ENCODE peak calls at places on chromosomes 1 and 21, in eight cellular contexts. P, X, S, V, W, K, A and T are unnamed samples.

GRCh38 chr1:156510709-156511108 is 10.1 kb upstream of the MEF2D start:
- DNase-seq in W (no peak), S (peak; percentile 85), P (peak; percentile 88), A (peak; percentile 58), V (no peak), K (peak; percentile 80), X (no peak), T (peak; percentile 87)

GRCh38 chr1:153705484-153705883 is 22.4 kb upstream of the INTS3 start:
- DNase-seq in S (no peak), V (no peak), P (no peak), A (no peak), W (no peak), K (no peak), X (no peak), T (no peak)

GRCh38 chr1:119687391-119688079 is 24.2 kb upstream of the PHGDH start:
- DNase-seq in X (no peak), A (no peak), P (peak; percentile 24), W (no peak), V (no peak), K (no peak), S (no peak), T (no peak)

GRCh38 chr1:34825455-34826081 is 32.8 kb downstream of the GJA4 start:
- DNase-seq in X (no peak), A (no peak), W (no peak), K (no peak), V (peak; percentile 75), S (no peak), P (no peak), T (no peak)

GRCh38 chr21:25556087-25556486 is 51.2 kb downstream of the MRPL39 start:
- DNase-seq in S (peak; percentile 33), P (no peak), A (no peak), V (no peak), K (no peak), W (no peak), X (no peak), T (no peak)

GRCh38 chr1:54054438-54054749 is 986 bp downstream of the TCEANC2 start:
- DNase-seq in K (no peak), V (no peak), X (no peak), P (no peak), S (no peak), A (no peak), W (no peak), T (no peak)

GRCh38 chr1:21573475-21573874 is 64.3 kb downstream of the ALPL start:
- DNase-seq in V (no peak), S (no peak), X (no peak), A (no peak), K (no peak), P (no peak), W (no peak), T (no peak)

GRCh38 chr1:161038523-161039153 is at the start of gene TSTD1:
- DNase-seq in K (peak; percentile 84), W (peak; percentile 72), P (no peak), A (no peak), S (no peak), X (no peak), V (peak; percentile 76), T (peak; percentile 51)

DNA sequence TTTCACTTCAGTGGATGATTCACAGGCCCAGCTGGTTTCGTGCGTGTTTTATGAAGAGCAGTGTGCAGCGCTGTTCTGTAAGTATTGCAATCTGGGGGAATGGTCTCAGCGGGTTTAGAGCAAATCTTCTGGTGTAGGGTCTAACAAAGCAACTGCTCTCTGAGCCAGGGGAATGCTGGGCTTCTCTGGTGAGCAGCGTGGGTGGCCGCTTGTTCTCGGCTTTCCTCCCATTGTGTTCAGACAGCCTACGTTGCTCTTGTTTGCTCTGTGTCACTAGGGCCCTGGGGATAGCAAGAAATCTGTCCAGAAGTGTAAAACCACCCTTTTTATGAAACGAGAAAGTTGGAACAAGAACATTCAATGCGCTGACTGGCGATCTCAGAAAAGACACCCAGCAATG is 42.3 kb upstream of the GADD45A start:
- DNase-seq in A (peak; percentile 19), S (no peak), P (peak; percentile 23), K (no peak), X (no peak), W (no peak), V (no peak), T (no peak)
- TF ChIP-seq CTCF in A (no peak), S (no peak), P (no peak), K (no peak), X (no peak), W (no peak), V (no peak), T (no peak)

GRCh38 chr1:19209439-19209989 is 552 bp downstream of the UBR4 start:
- DNase-seq in X (peak; percentile 14), P (peak; percentile 49), S (peak; percentile 7), K (peak; percentile 53), A (peak; percentile 52), V (no peak), W (peak; percentile 48), T (no peak)

GRCh38 chr1:19212167-19212566 is 2.1 kb upstream of the UBR4 start:
- DNase-seq in K (no peak), S (no peak), P (no peak), V (no peak), A (no peak), W (no peak), X (no peak), T (no peak)

GRCh38 chr1:19210772-19211549 is 895 bp upstream of the UBR4 start:
- DNase-seq in V (no peak), S (peak; percentile 9), A (peak; percentile 32), P (peak; percentile 30), X (no peak), W (no peak), K (no peak), T (no peak)

GRCh38 chr1:19208710-19209438 is 1.2 kb downstream of the UBR4 start:
- DNase-seq in S (peak; percentile 71), K (no peak), X (no peak), W (no peak), P (peak; percentile 73), V (no peak), A (peak; percentile 59), T (no peak)

DNA sequence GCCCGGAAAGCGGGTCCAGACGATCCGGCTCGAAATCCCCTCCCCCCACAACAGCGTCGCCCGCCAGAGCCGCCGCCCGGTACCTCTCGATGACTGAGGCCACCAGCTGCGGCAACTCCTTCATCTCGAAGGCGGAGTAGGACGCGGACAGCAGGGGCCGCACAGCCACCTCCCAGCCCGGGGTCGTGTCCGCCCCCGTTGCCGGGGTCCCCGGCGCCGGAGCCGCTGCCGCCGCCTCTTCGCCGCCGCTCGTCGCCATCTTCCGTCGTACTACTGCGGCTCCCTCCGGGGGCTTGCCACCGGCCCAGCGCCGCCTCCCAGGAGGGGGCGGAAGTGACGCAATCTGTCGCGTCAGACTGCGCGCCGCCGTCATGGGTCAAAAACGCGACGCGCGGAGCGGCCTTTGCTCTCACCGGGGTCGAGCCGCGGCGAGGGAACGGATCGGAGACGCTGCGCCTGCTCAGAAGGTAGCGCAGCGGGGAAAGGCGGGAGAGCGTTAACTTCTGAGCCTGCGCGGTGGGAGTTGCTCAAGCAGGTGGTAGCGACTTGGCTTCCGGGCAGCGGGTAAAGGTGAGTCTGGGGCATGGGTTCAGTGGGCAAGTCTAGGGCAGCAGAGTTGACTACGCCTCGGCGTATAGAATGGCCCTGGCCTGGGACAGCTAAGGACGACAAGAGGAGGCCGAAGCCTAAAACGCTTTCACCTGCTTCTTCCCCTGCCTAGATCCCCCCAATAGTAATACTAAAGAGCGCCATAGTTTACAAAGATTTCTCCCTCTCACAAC is at the start of gene UBR4:
- DNase-seq in A (peak; percentile 94), V (peak; percentile 93), P (peak; percentile 90), K (peak; percentile 95), X (peak; percentile 69), S (peak; percentile 90), W (peak; percentile 97), T (peak; percentile 86)
- TF ChIP-seq CTCF in A (no peak), V (no peak), P (no peak), K (no peak), X (no peak), S (no peak), W (no peak), T (no peak)

GRCh38 chr1:8241417-8242014 is 76.4 kb upstream of the SLC45A1 start:
- DNase-seq in X (no peak), A (no peak), P (peak; percentile 17), V (no peak), W (no peak), S (no peak), K (no peak), T (no peak)

GRCh38 chr1:8242498-8242897 is 75.4 kb upstream of the SLC45A1 start:
- DNase-seq in K (no peak), P (no peak), A (no peak), V (no peak), S (no peak), X (no peak), W (no peak), T (no peak)

GRCh38 chr1:8238141-8239038 is 79.5 kb upstream of the SLC45A1 start:
- DNase-seq in W (no peak), P (peak; percentile 98), V (no peak), K (no peak), X (peak; percentile 58), A (peak; percentile 93), S (peak; percentile 80), T (no peak)

GRCh38 chr1:8239306-8240023 is 78.4 kb upstream of the SLC45A1 start:
- DNase-seq in K (no peak), W (peak; percentile 70), X (no peak), V (peak; percentile 37), A (no peak), P (peak; percentile 78), S (no peak), T (no peak)

DNA sequence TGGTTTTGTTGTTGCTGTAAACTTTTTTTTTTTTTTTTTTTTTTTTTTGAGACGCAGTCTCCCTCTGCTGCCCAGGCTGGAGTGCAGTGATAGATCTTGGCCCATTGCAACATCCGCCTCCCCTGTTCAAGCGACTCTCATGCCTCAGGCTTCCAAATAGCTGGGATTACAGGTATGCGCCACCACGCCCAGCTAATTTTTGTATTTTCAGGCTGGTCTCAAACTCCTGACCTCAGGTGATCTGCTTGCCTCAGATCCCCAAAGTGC is 78.9 kb upstream of the SLC45A1 start:
- DNase-seq in P (peak; percentile 63), W (no peak), S (no peak), V (peak; percentile 41), A (peak; percentile 48), K (peak; percentile 54), X (no peak), T (no peak)
- TF ChIP-seq CTCF in P (peak; percentile 49), W (no peak), S (peak; percentile 65), V (no peak), A (peak; percentile 41), K (no peak), X (peak; percentile 32), T (no peak)

DNA sequence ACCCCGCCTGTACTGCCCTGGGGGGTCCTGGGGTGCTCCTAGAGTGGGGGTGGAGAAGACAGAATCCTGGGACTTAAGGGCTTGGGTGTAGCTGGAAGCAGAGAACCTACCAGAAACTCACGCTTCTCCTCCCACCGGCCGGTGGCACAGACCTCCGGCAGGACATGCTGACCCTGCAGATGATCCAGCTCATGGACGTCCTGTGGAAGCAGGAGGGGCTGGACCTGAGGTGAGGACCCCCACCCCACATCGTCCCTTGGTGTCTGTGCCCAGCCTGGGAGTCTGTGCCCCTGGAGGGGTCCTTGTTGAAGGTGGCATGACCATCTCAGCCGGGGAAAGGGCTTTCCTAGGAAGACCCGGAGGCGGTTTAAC is 70.8 kb downstream of the PIK3CD start:
- DNase-seq in X (no peak), S (no peak), P (no peak), W (no peak), K (no peak), A (no peak), V (no peak), T (no peak)
- TF ChIP-seq CTCF in X (no peak), S (no peak), P (no peak), W (no peak), K (no peak), A (no peak), V (no peak), T (no peak)

GRCh38 chr1:168452329-168452728 is 91.5 kb downstream of the XCL2 start:
- DNase-seq in A (no peak), S (no peak), X (no peak), W (no peak), P (no peak), V (no peak), K (no peak), T (no peak)
- TF ChIP-seq CTCF in A (peak; percentile 37), S (peak; percentile 27), X (peak; percentile 33), W (no peak), P (no peak), V (no peak), K (no peak), T (no peak)